ENCODE peak calls at places on chromosomes 3 and 15, in eight cellular contexts. H is ovary, A is fibroblast of lung, Z is pancreas, E is A549, V is esophagus squamous epithelium, D is AG09309, P is HepG2. S is an unnamed sample.

GRCh38 chr3:21944251-21944650 is 193.2 kb upstream of the ZNF385D start:
- DNase-seq in H (no peak), A (peak), Z (no peak), E (no peak), V (no peak), D (no peak), P (no peak), S (peak)

GRCh38 chr3:65412591-65412990 is 626.1 kb downstream of the MAGI1 start:
- DNase-seq in H (no peak), A (no peak), Z (peak), E (no peak), V (no peak), D (no peak), P (peak), S (no peak)

GRCh38 chr3:50515565-50516047 is 12.2 kb upstream of the CACNA2D2 start:
- DNase-seq in H (peak), A (no peak), Z (no peak), E (no peak), V (no peak), D (no peak), P (peak), S (peak)

GRCh38 chr3:61727435-61727834 is 166.1 kb downstream of the PTPRG start:
- DNase-seq in H (no peak), A (no peak), Z (no peak), E (no peak), V (no peak), D (no peak), P (no peak), S (no peak)

GRCh38 chr3:110697961-110698360 is 373.7 kb upstream of the NECTIN3 start:
- DNase-seq in H (no peak), A (no peak), Z (no peak), E (peak), V (no peak), D (no peak), P (no peak), S (peak)

GRCh38 chr3:173501941-173502489 is 104.5 kb downstream of the NLGN1 start:
- DNase-seq in H (no peak), A (peak), Z (no peak), E (no peak), V (no peak), D (peak), P (no peak), S (peak)

GRCh38 chr15:64695571-64695992 is 79.8 kb downstream of the RBPMS2 start:
- DNase-seq in H (no peak), A (no peak), Z (no peak), E (no peak), V (no peak), D (no peak), P (no peak), S (no peak)

GRCh38 chr3:129596194-129597086 is 10.0 kb downstream of the PLXND1 start:
- DNase-seq in H (peak), A (peak), Z (peak), E (peak), V (no peak), D (peak), P (peak), S (peak)

GRCh38 chr3:119659584-119660291 is 651 bp downstream of the POPDC2 start:
- DNase-seq in H (no peak), A (no peak), Z (no peak), E (no peak), V (no peak), D (no peak), P (no peak), S (no peak)
- H3K4me3 ChIP-seq in H (peak), A (no peak), Z (no peak), E (no peak), V (no peak), D (no peak), P (no peak), S (no peak)

GRCh38 chr3:123723527-123724168 is 138.8 kb upstream of the HACD2 start:
- DNase-seq in H (peak), A (peak), Z (peak), E (peak), V (no peak), D (no peak), P (peak), S (peak)
- TF ChIP-seq CTCF in H (peak), A (peak), Z (peak), E (peak), V (peak), D (peak), P (peak), S (peak)

GRCh38 chr3:146161725-146162047 is 702 bp upstream of the PLOD2 start:
- DNase-seq in H (peak), A (peak), Z (peak), E (peak), V (no peak), D (no peak), P (peak), S (peak)
- H3K4me3 ChIP-seq in H (peak), A (peak), Z (peak), E (peak), V (peak), D (peak), P (peak), S (peak)

GRCh38 chr15:59258317-59258716 is 51.7 kb downstream of the LDHAL6B start:
- DNase-seq in H (no peak), A (no peak), Z (no peak), E (no peak), V (no peak), D (no peak), P (no peak), S (no peak)

GRCh38 chr15:59260090-59260489 is 53.4 kb downstream of the LDHAL6B start:
- DNase-seq in H (no peak), A (no peak), Z (no peak), E (no peak), V (no peak), D (no peak), P (no peak), S (no peak)

GRCh38 chr15:59259137-59259943 is 52.7 kb downstream of the LDHAL6B start:
- DNase-seq in H (no peak), A (no peak), Z (no peak), E (no peak), V (no peak), D (no peak), P (no peak), S (no peak)

GRCh38 chr15:59266015-59266414 is 59.4 kb downstream of the LDHAL6B start:
- DNase-seq in H (no peak), A (no peak), Z (no peak), E (no peak), V (no peak), D (no peak), P (no peak), S (no peak)

GRCh38 chr15:59262316-59262715 is 55.7 kb downstream of the LDHAL6B start:
- DNase-seq in H (no peak), A (no peak), Z (no peak), E (no peak), V (no peak), D (no peak), P (no peak), S (no peak)
- TF ChIP-seq CTCF in H (no peak), A (no peak), Z (no peak), E (no peak), V (no peak), D (no peak), P (no peak), S (no peak)